ENCODE peak calls at places on chromosome 15, in nine cellular contexts. H is Peyer's patch; P is CD4-positive, CD25-positive, alpha-beta regulatory T cell; D is ascending aorta; N is OCI-LY7; G is cardiac muscle cell; L is spleen; I is heart left ventricle; B is pancreas. O is an unnamed sample. For H3K9me3, the result is how much of the 10 kb centered on the place peaks cover.

GRCh38 chr15:98969126-98969735 is 38.4 kb downstream of the PGPEP1L start:
- DNase-seq in H (no peak), P (no peak), D (no peak), N (no peak), G (no peak), L (no peak), I (no peak), B (no peak), O (no peak)

GRCh38 chr15:80026310-80026709 is 33.2 kb upstream of the ZFAND6 start:
- DNase-seq in H (no peak), P (no peak), D (no peak), N (no peak), G (no peak), L (no peak), I (no peak), B (no peak), O (no peak)

GRCh38 chr15:99328673-99329072 is 77.4 kb downstream of the LRRC28 start:
- DNase-seq in H (no peak), P (no peak), D (no peak), N (no peak), G (no peak), L (no peak), I (no peak), B (no peak), O (no peak)

GRCh38 chr15:46681901-46682300 is 1035.4 kb upstream of the SEMA6D start:
- DNase-seq in H (no peak), P (no peak), D (no peak), N (no peak), G (no peak), L (no peak), I (no peak), B (no peak), O (no peak)

GRCh38 chr15:59941612-59942011 is 62.5 kb upstream of the FOXB1 start:
- DNase-seq in H (no peak), P (no peak), D (no peak), N (no peak), G (no peak), L (no peak), I (no peak), B (no peak), O (no peak)

GRCh38 chr15:75483106-75483505 is 31.6 kb upstream of the SIN3A start:
- DNase-seq in H (no peak), P (no peak), D (no peak), N (no peak), G (no peak), L (no peak), I (no peak), B (no peak), O (no peak)

GRCh38 chr15:63727542-63727941 is 106.2 kb downstream of the HERC1 start:
- DNase-seq in H (no peak), P (no peak), D (no peak), N (no peak), G (no peak), L (no peak), I (no peak), B (no peak), O (no peak)

GRCh38 chr15:73727330-73728018 is 25.7 kb downstream of the INSYN1 start:
- DNase-seq in H (no peak), P (no peak), D (no peak), N (no peak), G (peak), L (no peak), I (peak), B (no peak), O (no peak)

GRCh38 chr15:97993310-97993738 is 32.8 kb downstream of the ARRDC4 start:
- DNase-seq in H (no peak), P (no peak), D (no peak), N (no peak), G (no peak), L (no peak), I (peak), B (no peak), O (no peak)

GRCh38 chr15:51846463-51847230 is 17.2 kb downstream of the TMOD3 start:
- DNase-seq in H (no peak), P (peak), D (no peak), N (no peak), G (peak), L (no peak), I (no peak), B (no peak), O (no peak)

GRCh38 chr15:56923174-56923579 is 4.7 kb downstream of the TCF12 start:
- DNase-seq in H (no peak), P (no peak), D (no peak), N (no peak), G (no peak), L (no peak), I (no peak), B (no peak), O (no peak)

GRCh38 chr15:94673801-94674200 is 442.4 kb downstream of the MCTP2 start:
- DNase-seq in H (no peak), P (no peak), D (no peak), N (no peak), G (no peak), L (no peak), I (no peak), B (no peak), O (no peak)

DNA sequence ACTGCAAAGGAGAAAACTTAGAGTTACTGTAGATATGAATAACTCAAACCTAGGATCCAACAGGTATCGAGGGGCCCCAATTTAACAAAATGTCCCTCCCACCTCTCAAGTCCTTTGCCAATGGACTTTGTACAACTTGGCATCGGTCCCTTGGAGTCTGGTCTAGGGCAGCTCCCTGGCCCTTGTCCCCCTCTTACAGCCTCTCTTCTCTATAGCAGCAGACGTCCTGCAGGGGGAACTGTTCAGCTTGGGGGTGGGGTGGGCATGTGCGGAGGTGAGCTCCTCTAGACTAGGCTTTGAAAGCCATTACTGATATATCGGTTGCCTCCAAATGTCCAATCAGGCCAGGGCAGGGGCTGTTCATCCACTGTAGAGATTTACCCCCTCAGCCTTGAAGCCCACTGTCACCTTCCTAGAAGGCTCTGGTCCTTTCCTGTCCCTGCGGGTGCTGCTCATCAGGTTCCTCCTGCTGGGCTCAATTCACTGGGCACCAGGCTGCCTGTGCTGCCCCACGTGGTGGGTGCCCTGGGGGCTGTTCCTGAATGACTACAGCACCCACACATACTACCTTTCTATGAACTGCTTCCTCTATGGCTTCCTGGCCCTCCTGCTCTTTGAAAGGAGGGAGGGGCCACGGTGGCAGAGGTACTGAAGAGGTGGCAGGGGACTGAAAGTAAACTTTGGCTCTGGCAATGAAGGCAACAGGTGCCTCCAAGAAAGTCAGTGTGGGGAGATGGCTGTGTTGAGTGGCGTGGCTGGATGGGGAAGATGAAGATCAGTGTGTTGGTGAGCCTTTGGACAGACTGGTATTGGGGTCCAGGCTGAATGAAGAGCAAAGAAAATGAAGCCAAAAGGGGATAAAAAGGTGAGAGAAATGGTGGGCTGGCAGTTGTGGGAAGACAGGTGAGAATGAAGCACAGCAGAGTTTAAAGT is 78.8 kb upstream of the MEX3B start:
- DNase-seq in H (no peak), P (peak), D (no peak), N (no peak), G (no peak), L (no peak), I (no peak), B (no peak), O (no peak)
- H3K9me3 ChIP-seq in H (under half), P (under half), D (under half), N (under half), G (under half), L (under half), I (under half), B (under half), O (under half)

GRCh38 chr15:20355256-20355868 is 186.2 kb downstream of the GOLGA6L6 start:
- DNase-seq in H (no peak), P (no peak), D (no peak), N (no peak), G (no peak), L (peak), I (no peak), B (peak), O (no peak)
- H3K9me3 ChIP-seq in H (under half), P (under half), D (under half), N (under half), G (under half), L (under half), I (under half), B (under half), O (under half)

DNA sequence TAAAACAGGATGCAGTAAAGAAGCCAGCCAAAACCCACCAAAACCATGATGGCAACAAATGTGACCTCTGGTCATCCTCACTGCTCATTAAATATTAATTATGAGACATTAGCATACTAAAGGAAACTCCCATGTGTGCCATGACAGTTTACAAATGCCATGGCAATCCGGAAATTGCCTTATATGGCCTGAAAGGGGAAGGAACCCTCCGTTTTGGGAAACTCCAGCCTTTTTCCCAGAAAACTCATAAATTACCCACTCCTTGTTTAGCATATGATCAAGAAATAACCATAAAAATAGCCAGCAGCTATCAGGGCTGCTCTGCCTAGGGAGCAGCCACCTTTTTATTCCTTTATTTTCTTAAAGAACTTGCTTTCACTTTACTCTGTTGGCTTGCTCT is 992.7 kb downstream of the NTRK3 start:
- DNase-seq in H (no peak), P (no peak), D (no peak), N (no peak), G (no peak), L (no peak), I (no peak), B (no peak), O (no peak)
- H3K9me3 ChIP-seq in H (under half), P (under half), D (under half), N (under half), G (under half), L (under half), I (under half), B (under half), O (under half)

GRCh38 chr15:44726568-44727461 is 9.5 kb upstream of the TRIM69 start:
- DNase-seq in H (no peak), P (peak), D (no peak), N (peak), G (peak), L (no peak), I (peak), B (no peak), O (peak)
- H3K9me3 ChIP-seq in H (under half), P (under half), D (under half), N (under half), G (under half), L (under half), I (under half), B (under half), O (under half)

DNA sequence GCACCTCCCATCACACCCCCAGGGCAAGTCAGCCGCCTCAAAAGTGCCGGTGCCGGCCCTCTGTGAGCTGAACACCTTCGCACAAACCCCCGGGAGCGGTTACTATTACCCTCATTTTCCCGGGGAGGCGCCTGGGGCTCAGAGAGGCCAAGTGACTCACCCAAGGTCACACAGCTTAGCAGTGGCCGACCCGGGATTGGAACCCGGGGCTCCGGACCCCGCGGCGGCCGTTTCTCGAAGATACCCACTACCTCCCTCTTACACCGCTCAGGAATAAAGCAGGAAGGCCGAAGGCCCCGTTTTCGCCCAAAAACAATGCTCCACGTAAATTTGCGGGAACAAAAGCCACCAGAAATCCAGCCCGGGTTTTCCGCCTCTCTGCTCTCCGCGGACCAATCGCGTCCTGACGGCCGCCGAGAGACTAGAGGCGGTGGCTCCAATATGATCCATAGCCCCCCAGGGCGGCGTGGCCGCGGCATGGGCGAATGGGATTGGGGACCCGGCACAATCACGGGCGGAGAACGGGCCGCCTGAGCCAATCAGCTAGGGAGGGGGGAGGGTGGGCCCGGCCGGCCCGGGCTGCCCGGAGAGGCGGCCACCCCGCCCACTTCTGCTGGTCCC is 176.8 kb downstream of the OR4M2 start:
- DNase-seq in H (no peak), P (no peak), D (no peak), N (no peak), G (no peak), L (peak), I (no peak), B (no peak), O (no peak)
- H3K9me3 ChIP-seq in H (under half), P (under half), D (under half), N (under half), G (under half), L (under half), I (under half), B (under half), O (under half)

GRCh38 chr15:53591041-53591440 is 168.4 kb downstream of the WDR72 start:
- DNase-seq in H (no peak), P (no peak), D (no peak), N (no peak), G (no peak), L (no peak), I (no peak), B (no peak), O (no peak)
- H3K9me3 ChIP-seq in H (under half), P (under half), D (under half), N (under half), G (under half), L (under half), I (under half), B (under half), O (under half)

GRCh38 chr15:24223739-24224138 is 451.8 kb upstream of the NPAP1 start:
- DNase-seq in H (no peak), P (no peak), D (no peak), N (no peak), G (no peak), L (no peak), I (no peak), B (no peak), O (no peak)
- H3K9me3 ChIP-seq in H (under half), P (under half), D (under half), N (under half), G (under half), L (under half), I (under half), B (under half), O (under half)